ENCODE peak calls at places on chromosomes 6 and 20, in six cellular contexts. O is body of pancreas, L is coronary artery, M is cardiac fibroblast, G is fibroblast of pulmonary artery, D is cardiac muscle cell. E is an unnamed sample.

GRCh38 chr6:34697544-34697836 is 923 bp upstream of the ILRUN start:
- DNase-seq in L (no peak), D (no peak), M (no peak), O (no peak), G (no peak), E (no peak)

GRCh38 chr6:152642578-152643375 is 5.6 kb upstream of the SYNE1 start:
- DNase-seq in D (peak), L (no peak), G (peak), O (peak), M (peak), E (no peak)

GRCh38 chr6:18350728-18351127 is 36.4 kb upstream of the RNF144B start:
- DNase-seq in L (no peak), M (no peak), D (no peak), O (no peak), G (no peak), E (no peak)

GRCh38 chr6:109039795-109040194 is 54.9 kb downstream of the SESN1 start:
- DNase-seq in M (no peak), G (no peak), D (peak), L (no peak), O (no peak), E (no peak)

GRCh38 chr20:46827718-46828458 is 66.8 kb upstream of the EYA2 start:
- DNase-seq in G (no peak), M (no peak), L (no peak), D (no peak), O (no peak), E (peak)

GRCh38 chr20:62205618-62206387 is 14.3 kb downstream of the HRH3 start:
- DNase-seq in M (no peak), D (no peak), L (no peak), G (no peak), O (no peak), E (no peak)

GRCh38 chr6:43405354-43405753 is 22.0 kb upstream of the ABCC10 start:
- DNase-seq in D (no peak), M (peak), L (no peak), O (no peak), G (peak), E (no peak)

GRCh38 chr6:123849406-123849805 is 45.7 kb downstream of the NKAIN2 start:
- DNase-seq in M (no peak), D (no peak), O (no peak), G (no peak), L (no peak), E (no peak)

GRCh38 chr20:9507544-9508239 is 6.7 kb upstream of the LAMP5 start:
- DNase-seq in G (no peak), D (no peak), M (no peak), O (no peak), L (no peak), E (no peak)

GRCh38 chr20:31587545-31588389 is 17.3 kb upstream of the ID1 start:
- DNase-seq in O (no peak), M (no peak), D (peak), G (peak), L (no peak), E (no peak)
- TF ChIP-seq CTCF in O (no peak), M (no peak), D (no peak), G (no peak), L (no peak), E (no peak)

GRCh38 chr20:37011147-37011546 is 59.6 kb upstream of the SAMHD1 start:
- DNase-seq in D (peak), G (no peak), M (no peak), O (no peak), L (no peak), E (no peak)

GRCh38 chr20:37007898-37008649 is 56.6 kb upstream of the SAMHD1 start:
- DNase-seq in O (no peak), L (no peak), D (peak), M (peak), G (peak), E (no peak)
- TF ChIP-seq CTCF in O (no peak), L (no peak), D (peak), M (peak), G (peak), E (peak)

GRCh38 chr6:3732345-3733141 is 19.0 kb downstream of the PXDC1 start:
- DNase-seq in G (peak), O (peak), M (peak), D (peak), L (no peak), E (no peak)
- TF ChIP-seq CTCF in G (peak), O (peak), M (peak), D (peak), L (peak), E (peak)

GRCh38 chr6:97978855-97979271 is 695.8 kb upstream of the MMS22L start:
- DNase-seq in G (no peak), O (no peak), L (no peak), D (no peak), M (no peak), E (no peak)
- TF ChIP-seq CTCF in G (no peak), O (no peak), L (no peak), D (no peak), M (no peak), E (peak)

DNA sequence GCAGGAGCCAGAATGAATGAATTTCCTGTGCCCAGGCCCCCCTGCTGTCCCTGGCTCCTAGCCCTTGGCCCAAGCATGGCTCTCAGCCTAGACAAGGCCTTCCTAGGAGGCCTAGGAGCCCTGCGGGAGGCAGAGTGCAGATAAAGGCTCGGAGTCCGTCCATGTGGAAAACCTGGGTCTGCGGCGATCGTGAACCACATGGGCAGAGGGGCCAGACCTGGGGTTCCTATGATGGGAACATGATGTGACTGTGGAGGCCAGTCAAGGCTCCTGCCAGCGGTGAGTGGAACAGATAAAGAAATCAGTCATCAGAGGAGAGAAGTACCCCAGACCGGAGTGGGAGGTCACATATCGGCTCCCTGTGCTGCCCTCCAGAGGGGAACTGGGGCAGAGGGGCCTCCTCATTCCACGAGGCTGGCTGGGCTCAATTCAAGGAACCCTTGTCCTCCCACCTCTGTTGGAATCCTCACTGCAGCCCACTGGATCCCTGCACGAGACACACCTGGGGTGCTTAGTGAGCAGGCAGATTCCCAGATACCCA is 5.8 kb upstream of the VSTM2L start:
- DNase-seq in M (peak), O (peak), G (peak), D (peak), L (no peak), E (no peak)
- TF ChIP-seq CTCF in M (peak), O (no peak), G (peak), D (peak), L (no peak), E (peak)

DNA sequence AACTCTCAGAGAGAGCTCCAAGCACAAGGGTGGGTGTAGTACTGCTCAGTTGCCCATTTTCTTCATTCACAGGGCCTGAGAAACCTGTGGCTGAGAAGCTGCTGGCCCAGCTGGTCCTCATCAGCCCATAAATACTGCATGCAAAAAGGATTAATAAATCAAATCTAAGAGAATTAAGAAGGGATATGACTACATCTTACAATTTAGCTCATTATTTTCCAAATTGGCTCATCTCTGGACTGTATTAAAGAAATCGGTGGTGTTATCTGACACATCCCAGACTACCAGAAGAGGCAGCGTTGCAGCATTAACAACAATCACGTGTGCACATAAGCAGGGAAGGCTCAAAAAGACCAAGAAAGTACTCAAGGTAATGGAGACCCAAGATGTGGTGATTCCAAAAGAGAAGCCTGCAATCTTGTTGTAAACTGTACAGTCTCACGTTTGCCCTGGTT is 90.7 kb downstream of the CD24 start:
- DNase-seq in L (no peak), D (peak), G (no peak), M (no peak), O (no peak), E (no peak)
- TF ChIP-seq CTCF in L (no peak), D (no peak), G (no peak), M (no peak), O (no peak), E (no peak)

GRCh38 chr20:44736170-44737021 is 9.3 kb upstream of the KCNK15 start:
- DNase-seq in L (no peak), O (peak), G (peak), M (peak), D (peak), E (no peak)
- TF ChIP-seq CTCF in L (no peak), O (no peak), G (no peak), M (peak), D (no peak), E (no peak)

GRCh38 chr20:39676857-39677351 is 714.8 kb downstream of the DHX35 start:
- DNase-seq in M (peak), O (peak), G (peak), D (no peak), L (no peak), E (no peak)
- TF ChIP-seq CTCF in M (peak), O (no peak), G (peak), D (peak), L (no peak), E (peak)

E was measured in osteocyte.